ENCODE peak calls at places on chromosomes 6 and 20, in nine cellular contexts. I is lower lobe of right lung, P is fibroblast of villous mesenchyme, B is PC-3, Y is fibroblast of pulmonary artery, D is astrocyte of the spinal cord, T is pancreas, W is A549, Q is uterus. J is an unnamed sample.
A peak's percentile ranks its signal among the peaks of the same experiment; 100 is the strongest.

GRCh38 chr6:33616913-33617312 is 4.2 kb upstream of the ITPR3 start:
- DNase-seq in I (no peak), D (no peak), W (no peak), T (no peak), Y (peak; percentile 86), P (peak; percentile 60), B (no peak), Q (no peak), J (no peak)

GRCh38 chr6:35804996-35805736 is at the start of gene LHFPL5:
- DNase-seq in W (peak; percentile 54), P (peak; percentile 28), B (peak; percentile 60), D (peak; percentile 23), T (peak; percentile 80), I (peak; percentile 55), Q (no peak), Y (peak; percentile 25), J (no peak)

GRCh38 chr20:60055740-60056139 is 97.5 kb downstream of the CDH26 start:
- DNase-seq in P (peak; percentile 37), Y (no peak), D (no peak), T (no peak), W (no peak), Q (no peak), I (peak; percentile 85), B (no peak), J (peak; percentile 25)

GRCh38 chr20:17024513-17025105 is 202.2 kb upstream of the PCSK2 start:
- DNase-seq in W (peak; percentile 15), T (no peak), Q (no peak), Y (no peak), I (no peak), D (peak; percentile 51), P (no peak), B (no peak), J (no peak)

GRCh38 chr20:60020251-60020650 is 62.0 kb downstream of the CDH26 start:
- DNase-seq in B (no peak), I (no peak), T (no peak), Y (no peak), D (no peak), P (no peak), W (no peak), Q (no peak), J (no peak)

GRCh38 chr20:62737971-62738881 is 29.6 kb downstream of the NTSR1 start:
- DNase-seq in P (no peak), Y (no peak), W (no peak), I (peak; percentile 43), T (peak; percentile 18), D (no peak), B (no peak), Q (no peak), J (no peak)

GRCh38 chr20:13105864-13106457 is 97.2 kb downstream of the SPTLC3 start:
- DNase-seq in B (peak; percentile 84), T (no peak), W (peak; percentile 26), P (peak; percentile 60), Q (no peak), Y (peak; percentile 61), I (no peak), D (peak; percentile 54), J (peak; percentile 56)

GRCh38 chr6:109963598-109964170 is 14.4 kb upstream of the GPR6 start:
- DNase-seq in Q (no peak), T (no peak), P (no peak), D (no peak), I (no peak), B (no peak), Y (no peak), W (no peak), J (no peak)

GRCh38 chr6:158686311-158686710 is 36.5 kb downstream of the SYTL3 start:
- DNase-seq in W (no peak), Q (no peak), I (peak; percentile 64), T (no peak), D (no peak), B (peak; percentile 53), Y (no peak), P (no peak), J (no peak)

GRCh38 chr6:147506704-147507114 is 1.8 kb upstream of the SAMD5 start:
- DNase-seq in T (peak; percentile 64), Q (peak; percentile 66), I (peak; percentile 71), Y (peak; percentile 55), W (peak; percentile 58), P (peak; percentile 55), D (peak; percentile 50), B (peak; percentile 64), J (peak; percentile 49)

GRCh38 chr6:119351005-119351394 is 1.4 kb upstream of the MAN1A1 start:
- DNase-seq in T (no peak), P (peak; percentile 67), D (peak; percentile 74), B (peak; percentile 57), Y (peak; percentile 71), I (no peak), Q (no peak), W (no peak), J (peak; percentile 74)

GRCh38 chr6:154347981-154348380 is 8.6 kb downstream of the IPCEF1 start:
- DNase-seq in I (no peak), B (no peak), P (no peak), W (no peak), T (no peak), D (no peak), Q (no peak), Y (no peak), J (no peak)

GRCh38 chr6:63805808-63806572 is 170.4 kb downstream of the PHF3 start:
- DNase-seq in P (peak; percentile 97), Y (peak; percentile 89), D (peak; percentile 85), I (no peak), Q (no peak), B (peak; percentile 92), W (peak; percentile 14), T (no peak), J (peak; percentile 96)

GRCh38 chr6:2127484-2127911 is 117.9 kb downstream of the GMDS start:
- DNase-seq in Q (peak; percentile 33), Y (peak; percentile 87), B (no peak), W (no peak), D (no peak), P (no peak), I (peak; percentile 54), T (no peak), J (no peak)

DNA sequence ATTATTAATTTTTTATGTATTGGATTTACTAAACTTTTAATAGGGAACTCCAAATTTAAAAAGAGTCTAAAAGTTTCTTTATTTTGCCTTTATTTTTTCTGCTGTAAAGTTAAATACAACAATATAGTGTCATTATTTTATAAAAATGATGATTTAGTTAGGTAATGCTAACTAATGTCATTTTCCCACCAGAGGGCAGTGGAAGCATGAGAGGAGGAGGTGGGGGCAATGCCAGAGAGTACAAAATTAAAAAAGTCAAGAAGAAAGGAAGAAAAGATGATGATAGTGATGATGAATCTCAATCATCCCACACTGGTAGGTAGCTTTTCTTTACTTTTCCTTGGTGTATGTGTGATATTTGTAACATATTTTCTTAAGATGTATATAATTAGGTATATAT is 20.2 kb upstream of the FHL5 start:
- DNase-seq in B (peak; percentile 15), D (no peak), Y (peak; percentile 15), W (no peak), I (no peak), P (peak; percentile 10), T (no peak), Q (no peak), J (peak; percentile 15)
- TF ChIP-seq CTCF in B (peak; percentile 51), D (peak; percentile 26), Y (peak; percentile 43), W (peak; percentile 20), I (peak; percentile 34), P (peak; percentile 34), T (no peak), Q (peak; percentile 19), J (peak; percentile 42)

GRCh38 chr20:49460131-49460530 is 22.3 kb downstream of the KCNB1 start:
- DNase-seq in D (no peak), P (no peak), Q (no peak), Y (no peak), I (no peak), B (no peak), T (no peak), W (no peak), J (no peak)

GRCh38 chr20:49461894-49462293 is 20.6 kb downstream of the KCNB1 start:
- DNase-seq in P (no peak), Q (no peak), I (no peak), W (no peak), Y (no peak), T (no peak), B (no peak), D (no peak), J (no peak)

GRCh38 chr20:49459684-49460083 is 22.8 kb downstream of the KCNB1 start:
- DNase-seq in Y (no peak), T (no peak), Q (no peak), I (no peak), W (no peak), D (no peak), P (no peak), B (no peak), J (no peak)

GRCh38 chr20:49457444-49457843 is 25.0 kb downstream of the KCNB1 start:
- DNase-seq in P (no peak), Q (no peak), W (no peak), T (no peak), I (no peak), D (no peak), Y (no peak), B (no peak), J (no peak)

GRCh38 chr20:49460916-49461315 is 21.6 kb downstream of the KCNB1 start:
- DNase-seq in Y (no peak), T (peak; percentile 61), W (no peak), P (no peak), Q (no peak), B (peak; percentile 100), D (peak; percentile 3), I (no peak), J (no peak)
- H3K4me3 ChIP-seq in Y (no peak overlapping the region), T (no peak overlapping the region), W (no peak overlapping the region), P (no peak overlapping the region), Q (no peak overlapping the region), B (no peak overlapping the region), D (no peak overlapping the region), I (no peak overlapping the region), J (no peak overlapping the region)

GRCh38 chr6:87029711-87030314 is 65.1 kb downstream of the CGA start:
- DNase-seq in T (no peak), B (peak; percentile 53), Q (no peak), P (peak; percentile 65), Y (peak; percentile 75), W (peak; percentile 8), D (peak; percentile 69), I (no peak), J (peak; percentile 72)
- TF ChIP-seq CTCF in T (peak; percentile 48), B (peak; percentile 71), Q (peak; percentile 33), P (peak; percentile 61), Y (peak; percentile 66), W (peak; percentile 46), D (peak; percentile 63), I (peak; percentile 43), J (peak; percentile 61)

GRCh38 chr6:134308800-134309199 is 9.1 kb downstream of the SGK1 start:
- DNase-seq in Q (no peak), P (no peak), D (no peak), B (no peak), I (no peak), Y (no peak), W (no peak), T (no peak), J (no peak)
- H3K4me3 ChIP-seq in Q (no peak overlapping the region), P (no peak overlapping the region), D (no peak overlapping the region), B (no peak overlapping the region), I (no peak overlapping the region), Y (no peak overlapping the region), W (no peak overlapping the region), T (no peak overlapping the region), J (no peak overlapping the region)

GRCh38 chr20:34142121-34142520 is 30.1 kb upstream of the EIF2S2 start:
- DNase-seq in P (no peak), T (no peak), B (no peak), Q (no peak), Y (no peak), W (no peak), I (no peak), D (no peak), J (no peak)
- TF ChIP-seq CTCF in P (no peak), T (no peak), B (no peak), Q (no peak), Y (no peak), W (no peak), I (no peak), D (no peak), J (no peak)